ENCODE peak calls at places on chromosomes 6 and 20, in five cellular contexts. One of them, this sample, is unnamed. For H3K4me1 and H3K27me3, the result is how much of the 10 kb centered on the place peaks cover.

GRCh38 chr20:4925842-4926530 is 75.3 kb downstream of the SLC23A2 start:
- DNase-seq in psoas muscle: peak
- DNase-seq in heart left ventricle: peak
- DNase-seq in suprapubic skin: no peak
- DNase-seq in stomach: peak
- DNase-seq in this sample: peak

GRCh38 chr6:46113370-46113769 is 16.4 kb upstream of the ENPP4 start:
- DNase-seq in psoas muscle: no peak
- DNase-seq in stomach: no peak
- DNase-seq in suprapubic skin: no peak
- DNase-seq in heart left ventricle: no peak
- DNase-seq in this sample: peak

GRCh38 chr6:90650041-90650948 is 63.4 kb upstream of the MAP3K7 start:
- DNase-seq in heart left ventricle: no peak
- DNase-seq in stomach: no peak
- DNase-seq in psoas muscle: no peak
- DNase-seq in suprapubic skin: no peak
- DNase-seq in this sample: no peak

GRCh38 chr6:139133272-139133671 is 1.6 kb upstream of the HECA start:
- DNase-seq in heart left ventricle: no peak
- DNase-seq in suprapubic skin: no peak
- DNase-seq in stomach: no peak
- DNase-seq in psoas muscle: no peak
- DNase-seq in this sample: no peak

GRCh38 chr6:40550096-40550731 is 37.0 kb downstream of the LRFN2 start:
- DNase-seq in heart left ventricle: no peak
- DNase-seq in suprapubic skin: no peak
- DNase-seq in stomach: peak
- DNase-seq in psoas muscle: no peak
- DNase-seq in this sample: peak

GRCh38 chr6:29561091-29561490 is 1.6 kb upstream of the UBD start:
- DNase-seq in heart left ventricle: no peak
- DNase-seq in psoas muscle: no peak
- DNase-seq in stomach: no peak
- DNase-seq in suprapubic skin: no peak
- DNase-seq in this sample: no peak

GRCh38 chr6:165726915-165727314 is 63.9 kb upstream of the PDE10A start:
- DNase-seq in stomach: no peak
- DNase-seq in suprapubic skin: no peak
- DNase-seq in heart left ventricle: no peak
- DNase-seq in psoas muscle: no peak
- DNase-seq in this sample: no peak

GRCh38 chr6:40346241-40346640 is 240.9 kb downstream of the LRFN2 start:
- DNase-seq in psoas muscle: no peak
- DNase-seq in suprapubic skin: peak
- DNase-seq in heart left ventricle: peak
- DNase-seq in stomach: no peak
- DNase-seq in this sample: no peak

GRCh38 chr20:10524643-10525042 is 89.5 kb downstream of the SLX4IP start:
- DNase-seq in stomach: no peak
- DNase-seq in heart left ventricle: no peak
- DNase-seq in psoas muscle: no peak
- DNase-seq in suprapubic skin: no peak
- DNase-seq in this sample: no peak

GRCh38 chr6:286681-287499 is 5.4 kb upstream of the DUSP22 start:
- DNase-seq in psoas muscle: no peak
- DNase-seq in suprapubic skin: no peak
- DNase-seq in heart left ventricle: no peak
- DNase-seq in stomach: no peak
- DNase-seq in this sample: no peak

GRCh38 chr20:8914421-8914820 is 154.5 kb upstream of the PLCB4 start:
- DNase-seq in heart left ventricle: no peak
- DNase-seq in stomach: no peak
- DNase-seq in suprapubic skin: no peak
- DNase-seq in psoas muscle: no peak
- DNase-seq in this sample: no peak

GRCh38 chr20:312067-312466 is 13.3 kb upstream of the SOX12 start:
- DNase-seq in heart left ventricle: no peak
- DNase-seq in suprapubic skin: no peak
- DNase-seq in stomach: no peak
- DNase-seq in psoas muscle: no peak
- DNase-seq in this sample: no peak

GRCh38 chr6:111759836-111760785 is 113.1 kb downstream of the FYN start:
- DNase-seq in heart left ventricle: no peak
- DNase-seq in stomach: no peak
- DNase-seq in suprapubic skin: no peak
- DNase-seq in psoas muscle: no peak
- DNase-seq in this sample: peak

GRCh38 chr6:116447496-116448011 is 13.6 kb upstream of the CALHM6 start:
- DNase-seq in psoas muscle: no peak
- DNase-seq in heart left ventricle: no peak
- DNase-seq in stomach: no peak
- DNase-seq in suprapubic skin: no peak
- DNase-seq in this sample: no peak

GRCh38 chr20:49979030-49979832 is 3.5 kb upstream of the SNAI1 start:
- DNase-seq in psoas muscle: no peak
- DNase-seq in stomach: peak
- DNase-seq in suprapubic skin: no peak
- DNase-seq in heart left ventricle: peak
- DNase-seq in this sample: no peak

GRCh38 chr6:87945181-87945580 is 102.5 kb upstream of the SPACA1 start:
- DNase-seq in stomach: no peak
- DNase-seq in psoas muscle: no peak
- DNase-seq in heart left ventricle: no peak
- DNase-seq in suprapubic skin: no peak
- DNase-seq in this sample: no peak

GRCh38 chr6:162373868-162374267 is 353.7 kb downstream of the PRKN start:
- DNase-seq in stomach: no peak
- DNase-seq in psoas muscle: no peak
- DNase-seq in suprapubic skin: no peak
- DNase-seq in heart left ventricle: no peak
- DNase-seq in this sample: no peak

GRCh38 chr6:96211341-96211740 is 195.6 kb downstream of the FUT9 start:
- DNase-seq in suprapubic skin: no peak
- DNase-seq in heart left ventricle: no peak
- DNase-seq in stomach: no peak
- DNase-seq in psoas muscle: no peak
- DNase-seq in this sample: no peak

GRCh38 chr20:31760457-31761240 is 21.6 kb downstream of the TPX2 start:
- DNase-seq in psoas muscle: no peak
- DNase-seq in suprapubic skin: no peak
- DNase-seq in stomach: no peak
- DNase-seq in heart left ventricle: no peak
- DNase-seq in this sample: no peak

GRCh38 chr6:127921982-127922381 is 21.1 kb upstream of the THEMIS start:
- DNase-seq in psoas muscle: no peak
- DNase-seq in stomach: no peak
- DNase-seq in suprapubic skin: no peak
- DNase-seq in heart left ventricle: no peak
- DNase-seq in this sample: no peak
- H3K4me1 ChIP-seq in psoas muscle: under half
- H3K4me1 ChIP-seq in stomach: under half
- H3K4me1 ChIP-seq in suprapubic skin: under half
- H3K4me1 ChIP-seq in heart left ventricle: under half
- H3K4me1 ChIP-seq in this sample: under half

GRCh38 chr6:121394151-121394550 is 41.3 kb upstream of the GJA1 start:
- DNase-seq in psoas muscle: no peak
- DNase-seq in suprapubic skin: no peak
- DNase-seq in stomach: no peak
- DNase-seq in heart left ventricle: no peak
- DNase-seq in this sample: no peak
- H3K4me3 ChIP-seq in psoas muscle: no peak
- H3K4me3 ChIP-seq in suprapubic skin: no peak
- H3K4me3 ChIP-seq in stomach: no peak
- H3K4me3 ChIP-seq in heart left ventricle: no peak
- H3K4me3 ChIP-seq in this sample: no peak

GRCh38 chr20:64236137-64237088 is 19.1 kb upstream of the PCMTD2 start:
- DNase-seq in stomach: no peak
- DNase-seq in psoas muscle: no peak
- DNase-seq in suprapubic skin: no peak
- DNase-seq in heart left ventricle: no peak
- DNase-seq in this sample: peak

GRCh38 chr20:64238851-64239387 is 16.6 kb upstream of the PCMTD2 start:
- DNase-seq in psoas muscle: no peak
- DNase-seq in suprapubic skin: no peak
- DNase-seq in heart left ventricle: no peak
- DNase-seq in stomach: no peak
- DNase-seq in this sample: no peak

GRCh38 chr20:64239449-64240242 is 15.9 kb upstream of the PCMTD2 start:
- DNase-seq in stomach: no peak
- DNase-seq in suprapubic skin: no peak
- DNase-seq in psoas muscle: no peak
- DNase-seq in heart left ventricle: no peak
- DNase-seq in this sample: no peak

GRCh38 chr20:64237316-64237715 is 18.2 kb upstream of the PCMTD2 start:
- DNase-seq in suprapubic skin: no peak
- DNase-seq in heart left ventricle: no peak
- DNase-seq in psoas muscle: no peak
- DNase-seq in stomach: no peak
- DNase-seq in this sample: no peak

GRCh38 chr20:64238115-64238825 is 17.3 kb upstream of the PCMTD2 start:
- DNase-seq in heart left ventricle: no peak
- DNase-seq in psoas muscle: no peak
- DNase-seq in stomach: no peak
- DNase-seq in suprapubic skin: no peak
- DNase-seq in this sample: no peak
- H3K27me3 ChIP-seq in heart left ventricle: under half
- H3K27me3 ChIP-seq in psoas muscle: under half
- H3K27me3 ChIP-seq in stomach: under half
- H3K27me3 ChIP-seq in suprapubic skin: under half
- H3K27me3 ChIP-seq in this sample: under half

DNA sequence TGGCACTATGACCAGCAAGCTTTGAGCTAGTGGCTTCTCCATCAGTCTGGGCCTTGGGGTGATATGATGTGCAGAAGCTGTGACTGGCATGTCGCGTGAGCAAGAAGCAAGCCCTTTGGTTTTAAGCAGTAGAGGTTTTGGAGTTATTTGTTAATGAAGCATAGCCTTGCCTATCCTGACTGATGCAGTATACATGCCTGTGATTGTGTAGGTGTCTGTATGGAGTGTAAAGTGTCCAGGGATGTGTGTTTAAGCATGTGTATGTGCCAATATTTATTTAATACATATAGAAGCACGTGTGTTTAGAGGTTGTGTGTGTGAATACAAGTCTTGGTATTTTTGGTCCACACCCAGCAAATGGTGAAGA is 61.0 kb upstream of the CCDC167 start:
- DNase-seq in heart left ventricle: no peak
- DNase-seq in suprapubic skin: no peak
- DNase-seq in psoas muscle: no peak
- DNase-seq in stomach: no peak
- DNase-seq in this sample: no peak
- H3K4me1 ChIP-seq in heart left ventricle: under half
- H3K4me1 ChIP-seq in suprapubic skin: under half
- H3K4me1 ChIP-seq in psoas muscle: under half
- H3K4me1 ChIP-seq in stomach: under half
- H3K4me1 ChIP-seq in this sample: under half

GRCh38 chr6:37174515-37175331 is 4.8 kb downstream of the PIM1 start:
- DNase-seq in heart left ventricle: no peak
- DNase-seq in stomach: no peak
- DNase-seq in psoas muscle: no peak
- DNase-seq in suprapubic skin: no peak
- DNase-seq in this sample: no peak

GRCh38 chr6:37174196-37174514 is 4.2 kb downstream of the PIM1 start:
- DNase-seq in heart left ventricle: no peak
- DNase-seq in suprapubic skin: no peak
- DNase-seq in stomach: no peak
- DNase-seq in psoas muscle: no peak
- DNase-seq in this sample: no peak

GRCh38 chr6:37171970-37172812 is 2.2 kb downstream of the PIM1 start:
- DNase-seq in psoas muscle: peak
- DNase-seq in heart left ventricle: peak
- DNase-seq in stomach: peak
- DNase-seq in suprapubic skin: peak
- DNase-seq in this sample: peak

GRCh38 chr6:37173573-37174195 is 3.7 kb downstream of the PIM1 start:
- DNase-seq in heart left ventricle: no peak
- DNase-seq in psoas muscle: no peak
- DNase-seq in suprapubic skin: no peak
- DNase-seq in stomach: no peak
- DNase-seq in this sample: no peak

GRCh38 chr6:37172991-37173572 is 3.1 kb downstream of the PIM1 start:
- DNase-seq in stomach: no peak
- DNase-seq in psoas muscle: no peak
- DNase-seq in heart left ventricle: no peak
- DNase-seq in suprapubic skin: no peak
- DNase-seq in this sample: no peak
- H3K4me3 ChIP-seq in stomach: peak
- H3K4me3 ChIP-seq in psoas muscle: peak
- H3K4me3 ChIP-seq in heart left ventricle: no peak
- H3K4me3 ChIP-seq in suprapubic skin: peak
- H3K4me3 ChIP-seq in this sample: no peak

DNA sequence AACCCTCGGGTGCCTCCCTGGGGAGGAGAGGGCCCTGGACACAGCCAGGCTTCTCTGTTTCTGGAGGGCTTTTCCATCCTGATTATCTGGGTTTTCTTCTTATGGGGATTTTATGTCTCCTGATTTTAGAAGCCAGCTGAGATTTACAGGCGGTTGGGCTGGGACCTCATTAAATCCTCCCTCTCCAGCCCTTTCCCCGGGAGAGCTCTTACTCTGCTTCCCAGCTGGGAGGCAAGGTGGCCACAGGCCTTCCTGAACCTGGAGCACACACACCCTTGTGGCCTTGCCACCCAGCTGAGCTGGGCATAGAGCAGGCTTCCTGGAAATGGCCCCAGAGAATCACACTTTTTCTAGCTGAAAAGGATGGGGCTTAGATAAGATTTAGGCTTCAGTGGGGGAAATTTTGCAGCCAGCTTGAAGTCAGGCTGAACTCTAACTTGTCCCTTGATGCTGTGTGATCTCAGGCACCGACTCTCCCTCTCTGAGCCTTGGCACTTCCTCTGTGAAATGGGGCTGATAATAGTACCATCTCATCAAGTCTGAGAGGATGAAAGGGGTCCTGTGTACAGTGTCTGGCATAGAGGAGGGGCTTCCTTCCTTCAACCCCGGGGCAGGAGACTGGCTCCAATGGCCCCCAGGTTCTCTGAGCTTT is 16.6 kb downstream of the VSTM2L start:
- DNase-seq in suprapubic skin: no peak
- DNase-seq in stomach: no peak
- DNase-seq in psoas muscle: no peak
- DNase-seq in heart left ventricle: no peak
- DNase-seq in this sample: no peak
- H3K27me3 ChIP-seq in suprapubic skin: half or more
- H3K27me3 ChIP-seq in stomach: half or more
- H3K27me3 ChIP-seq in psoas muscle: under half
- H3K27me3 ChIP-seq in heart left ventricle: under half
- H3K27me3 ChIP-seq in this sample: under half

GRCh38 chr20:33812673-33813462 is 1.7 kb downstream of the CHMP4B start:
- DNase-seq in psoas muscle: no peak
- DNase-seq in suprapubic skin: no peak
- DNase-seq in heart left ventricle: no peak
- DNase-seq in stomach: no peak
- DNase-seq in this sample: peak
- H3K4me1 ChIP-seq in psoas muscle: under half
- H3K4me1 ChIP-seq in suprapubic skin: half or more
- H3K4me1 ChIP-seq in heart left ventricle: under half
- H3K4me1 ChIP-seq in stomach: under half
- H3K4me1 ChIP-seq in this sample: under half